ENCODE peak calls at places on chromosomes 11 and 22, in five cellular contexts. E is psoas muscle, X is A549, P is uterus, G is IMR-90. Q is an unnamed sample.

GRCh38 chr11:40722179-40722795 is 737.2 kb downstream of the LRRC4C start:
- DNase-seq in E (no peak), X (peak), P (no peak), G (peak), Q (peak)

GRCh38 chr11:112216591-112217105 is 9.6 kb upstream of the PTS start:
- DNase-seq in E (no peak), X (no peak), P (no peak), G (peak), Q (no peak)

GRCh38 chr22:46150615-46151423 is 493 bp downstream of the PPARA start:
- DNase-seq in E (peak), X (peak), P (peak), G (no peak), Q (no peak)

GRCh38 chr11:59668188-59668949 is 468 bp downstream of the PATL1 start:
- DNase-seq in E (peak), X (peak), P (peak), G (peak), Q (peak)

GRCh38 chr11:88428959-88429358 is 91.4 kb upstream of the CTSC start:
- DNase-seq in E (no peak), X (no peak), P (no peak), G (no peak), Q (no peak)

GRCh38 chr22:38834215-38834953 is 9.4 kb downstream of the NPTXR start:
- DNase-seq in E (no peak), X (no peak), P (no peak), G (no peak), Q (no peak)

GRCh38 chr11:96424693-96425092 is 34.9 kb downstream of the JRKL start:
- DNase-seq in E (no peak), X (no peak), P (no peak), G (peak), Q (no peak)

GRCh38 chr22:23065495-23066122 is 4.7 kb upstream of the GNAZ start:
- DNase-seq in E (no peak), X (no peak), P (peak), G (no peak), Q (no peak)

GRCh38 chr11:80873309-80873999 is 1432.6 kb upstream of the TENM4 start:
- DNase-seq in E (no peak), X (no peak), P (no peak), G (no peak), Q (peak)

GRCh38 chr11:117786099-117786870 is 10.7 kb downstream of the DSCAML1 start:
- DNase-seq in E (no peak), X (peak), P (no peak), G (no peak), Q (peak)

GRCh38 chr22:38304526-38304925 is 12.7 kb downstream of the CSNK1E start:
- DNase-seq in E (peak), X (no peak), P (no peak), G (no peak), Q (no peak)

GRCh38 chr22:44444341-44445306 is 53.4 kb downstream of the RTL6 start:
- DNase-seq in E (no peak), X (no peak), P (no peak), G (no peak), Q (no peak)
- TF ChIP-seq CTCF in E (no peak), X (no peak), P (no peak), G (peak), Q (no peak)

GRCh38 chr11:98625526-98625925 is 395.2 kb upstream of the CNTN5 start:
- DNase-seq in E (no peak), X (no peak), P (no peak), G (no peak), Q (no peak)

DNA sequence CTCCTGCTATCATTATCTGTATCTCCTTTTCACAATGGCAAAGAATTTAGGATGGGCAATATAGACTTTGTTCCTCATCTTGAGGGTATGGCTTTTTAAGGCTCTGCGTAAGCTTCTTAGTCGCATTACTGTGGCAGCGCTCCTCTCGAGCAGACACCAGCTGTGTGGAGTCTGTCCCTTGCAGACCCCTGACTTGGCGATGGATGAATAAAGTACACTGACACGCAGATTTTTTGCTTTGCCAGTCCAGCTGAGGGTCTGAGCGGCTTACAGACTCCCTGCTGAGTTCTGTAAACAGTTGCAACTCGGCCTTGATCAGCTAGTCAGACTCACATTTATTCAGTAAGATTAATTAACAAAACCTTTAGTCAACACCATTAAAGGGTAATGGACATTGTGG is 390.0 kb upstream of the CNTN5 start:
- DNase-seq in E (no peak), X (no peak), P (no peak), G (no peak), Q (no peak)
- H3K27ac ChIP-seq in E (no peak), X (no peak), P (no peak), G (no peak), Q (no peak)

GRCh38 chr11:12377824-12378593 is 638 bp downstream of the PARVA start:
- DNase-seq in E (peak), X (peak), P (peak), G (peak), Q (peak)
- TF ChIP-seq CTCF in E (peak), X (peak), P (no peak), G (peak), Q (peak)

DNA sequence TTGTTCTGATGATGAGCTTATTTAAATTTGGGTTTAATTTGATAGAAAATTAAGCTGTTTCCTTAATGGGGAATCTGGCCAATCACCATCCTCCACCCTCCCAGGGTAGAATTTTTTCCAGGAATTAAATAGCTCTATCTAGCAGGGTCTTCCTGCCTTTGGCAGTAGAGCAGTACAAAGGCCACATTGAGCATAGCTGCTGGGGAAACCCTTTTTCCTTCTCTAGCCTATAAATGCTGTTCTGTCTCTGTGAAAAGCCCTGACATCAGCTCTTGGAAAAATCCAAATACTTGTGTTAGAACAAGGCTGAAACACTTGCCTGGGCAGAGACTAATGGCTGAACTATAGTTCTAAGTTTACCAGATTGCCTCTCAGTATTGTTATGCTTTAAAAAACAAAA is 55.1 kb downstream of the ARHGEF12 start:
- DNase-seq in E (no peak), X (no peak), P (no peak), G (no peak), Q (no peak)
- H3K27ac ChIP-seq in E (peak), X (peak), P (no peak), G (no peak), Q (no peak)

GRCh38 chr11:63686912-63687311 is 5.6 kb downstream of the RTN3 start:
- DNase-seq in E (no peak), X (no peak), P (no peak), G (no peak), Q (no peak)

GRCh38 chr11:63683133-63683991 is 2.1 kb downstream of the RTN3 start:
- DNase-seq in E (no peak), X (no peak), P (no peak), G (peak), Q (no peak)

GRCh38 chr11:63680842-63681207 is 475 bp upstream of the RTN3 start:
- DNase-seq in E (no peak), X (no peak), P (no peak), G (no peak), Q (peak)

GRCh38 chr11:63682045-63682915 is 980 bp downstream of the RTN3 start:
- DNase-seq in E (no peak), X (peak), P (peak), G (no peak), Q (peak)

GRCh38 chr11:63681208-63682044 is at the start of gene RTN3:
- DNase-seq in E (peak), X (peak), P (peak), G (peak), Q (peak)
- TF ChIP-seq CTCF in E (peak), X (no peak), P (peak), G (peak), Q (no peak)

DNA sequence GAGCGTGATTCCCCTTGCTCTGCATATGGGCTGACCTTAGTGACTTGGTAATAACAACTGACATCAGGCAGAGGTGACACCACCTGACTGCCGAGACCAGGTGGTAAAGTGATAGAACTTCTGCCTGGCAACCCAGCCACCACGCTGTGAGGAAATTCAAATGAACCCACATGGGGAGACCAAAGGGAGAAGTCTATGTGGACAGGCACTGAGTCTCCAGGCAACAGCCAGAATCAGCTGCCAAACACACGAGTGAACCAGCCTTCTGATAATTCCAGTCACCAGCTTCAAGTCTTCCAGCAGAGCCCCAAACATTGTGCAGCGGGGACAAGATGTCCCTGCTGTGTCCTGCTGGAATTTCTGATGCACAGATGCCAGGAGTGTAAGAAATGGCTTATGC is 29.7 kb downstream of the SPATA19 start:
- DNase-seq in E (no peak), X (no peak), P (no peak), G (no peak), Q (no peak)
- H3K27ac ChIP-seq in E (no peak), X (no peak), P (no peak), G (no peak), Q (no peak)

GRCh38 chr11:61955031-61955415 is 4.9 kb downstream of the BEST1 start:
- DNase-seq in E (peak), X (peak), P (peak), G (peak), Q (peak)

GRCh38 chr11:61956191-61957027 is 6.3 kb downstream of the BEST1 start:
- DNase-seq in E (no peak), X (no peak), P (peak), G (no peak), Q (no peak)

GRCh38 chr11:61952882-61953281 is 2.7 kb downstream of the BEST1 start:
- DNase-seq in E (no peak), X (no peak), P (no peak), G (no peak), Q (no peak)

GRCh38 chr11:61955416-61956135 is 5.4 kb downstream of the BEST1 start:
- DNase-seq in E (peak), X (no peak), P (peak), G (no peak), Q (no peak)

DNA sequence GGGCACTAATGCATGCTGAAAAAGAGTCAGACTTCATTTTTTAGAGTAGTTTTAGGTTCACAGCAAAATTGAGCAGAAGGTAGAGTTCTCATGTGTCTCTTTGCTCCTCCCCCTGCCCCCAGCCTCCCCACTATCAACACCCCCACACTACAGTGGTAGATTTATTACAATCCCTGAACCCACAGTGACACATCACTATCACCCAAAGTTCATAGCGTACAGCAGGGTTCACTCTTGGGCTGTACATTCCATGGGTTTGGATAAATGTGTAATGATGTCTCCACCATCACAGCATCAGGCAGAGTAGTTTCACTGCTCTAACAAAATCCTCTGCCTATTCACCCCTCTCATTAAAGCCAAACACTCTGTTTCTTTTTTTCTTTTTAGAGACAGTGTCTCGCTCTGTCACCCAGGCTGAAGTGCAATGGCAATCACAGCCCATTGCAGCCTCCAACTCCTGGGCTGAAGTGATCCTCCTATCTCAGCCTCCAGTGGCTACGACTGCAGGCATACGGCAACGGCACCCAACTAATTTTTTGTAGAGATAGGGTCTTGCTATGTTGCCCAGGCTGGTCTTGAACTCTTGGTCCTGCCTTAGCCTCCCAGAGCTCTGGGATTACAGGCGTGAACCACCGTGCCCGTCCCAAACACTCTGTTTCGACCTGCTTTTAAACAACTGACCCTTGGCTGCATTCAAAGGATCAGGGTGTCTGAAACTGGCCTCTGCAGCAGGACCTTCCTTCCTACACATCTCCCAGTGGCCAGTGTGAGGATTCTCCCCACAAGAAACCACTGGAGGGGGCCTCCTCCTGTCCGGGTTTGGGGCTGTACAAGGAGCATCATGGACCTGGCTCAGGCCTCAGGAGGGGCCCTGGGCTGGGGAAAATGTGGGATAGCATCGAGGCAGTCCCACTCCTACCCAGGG is 4.2 kb downstream of the BEST1 start:
- DNase-seq in E (no peak), X (no peak), P (no peak), G (no peak), Q (no peak)
- TF ChIP-seq CTCF in E (no peak), X (no peak), P (no peak), G (no peak), Q (no peak)

GRCh38 chr22:26658671-26659478 is 1.5 kb downstream of the MIAT start:
- DNase-seq in E (peak), X (peak), P (peak), G (peak), Q (peak)

GRCh38 chr22:26662160-26662559 is 4.8 kb downstream of the MIAT start:
- DNase-seq in E (no peak), X (no peak), P (no peak), G (no peak), Q (no peak)

GRCh38 chr22:26658161-26658560 is 773 bp downstream of the MIAT start:
- DNase-seq in E (no peak), X (no peak), P (no peak), G (no peak), Q (no peak)

GRCh38 chr22:26660961-26661578 is 3.7 kb downstream of the MIAT start:
- DNase-seq in E (no peak), X (no peak), P (no peak), G (no peak), Q (no peak)

GRCh38 chr22:26656896-26657851 is at the start of gene MIAT:
- DNase-seq in E (no peak), X (no peak), P (no peak), G (peak), Q (no peak)
- H3K27ac ChIP-seq in E (no peak), X (peak), P (no peak), G (no peak), Q (peak)